ENCODE peak calls at places on chromosomes 4 and X, in five cellular contexts. L is PC-3, V is GM23248, B is lung, Y is K562. X is an unnamed sample.

GRCh38 chr4:7155611-7156071 is 36.7 kb upstream of the SORCS2 start:
- DNase-seq in V (peak; percentile 21), B (no peak), Y (peak; percentile 36), L (no peak), X (no peak)

GRCh38 chrX:129529685-129530281 is 6.5 kb upstream of the SMARCA1 start:
- DNase-seq in L (peak; percentile 19), B (no peak), Y (no peak), V (peak; percentile 14), X (no peak)

GRCh38 chrX:68724531-68725020 is 77.1 kb downstream of the STARD8 start:
- DNase-seq in Y (no peak), L (no peak), B (no peak), V (no peak), X (no peak)

GRCh38 chrX:362351-362750 is 24.4 kb downstream of the PPP2R3B start:
- DNase-seq in V (no peak), L (no peak), B (no peak), Y (no peak), X (no peak)

GRCh38 chr4:55636622-55636999 is 513 bp upstream of the NMU start:
- DNase-seq in B (no peak), Y (no peak), L (no peak), V (no peak), X (no peak)

GRCh38 chr4:100494166-100494565 is 23.7 kb downstream of the EMCN start:
- DNase-seq in L (no peak), Y (no peak), B (no peak), V (peak; percentile 62), X (no peak)

GRCh38 chr4:18524667-18525066 is 503.1 kb upstream of the LCORL start:
- DNase-seq in B (no peak), V (no peak), Y (no peak), L (no peak), X (no peak)

GRCh38 chrX:47169726-47170515 is 23.7 kb upstream of the UBA1 start:
- DNase-seq in V (peak; percentile 53), B (no peak), Y (no peak), L (no peak), X (no peak)

GRCh38 chr4:139018971-139019758 is 3.6 kb downstream of the NOCT start:
- DNase-seq in B (no peak), V (peak; percentile 66), L (no peak), Y (no peak), X (no peak)

GRCh38 chr4:146255874-146256273 is 41.5 kb downstream of the REELD1 start:
- DNase-seq in L (peak; percentile 32), V (peak; percentile 80), Y (no peak), B (no peak), X (no peak)

GRCh38 chr4:23717528-23718248 is 172.2 kb downstream of the PPARGC1A start:
- DNase-seq in V (peak; percentile 52), L (peak; percentile 43), Y (peak; percentile 72), B (no peak), X (no peak)

GRCh38 chrX:19912-20571 is 261.1 kb upstream of the PLCXD1 start:
- DNase-seq in V (peak; percentile 13), Y (peak; percentile 65), L (peak; percentile 0), B (no peak), X (no peak)

GRCh38 chrX:123807825-123808416 is 51.9 kb upstream of the XIAP start:
- DNase-seq in L (no peak), B (no peak), V (peak; percentile 60), Y (peak; percentile 33), X (no peak)

GRCh38 chrX:106928227-106928626 is 8.0 kb downstream of the CLDN2 start:
- DNase-seq in L (no peak), Y (no peak), B (no peak), V (no peak), X (no peak)

GRCh38 chr4:71962622-71963264 is 69.1 kb upstream of the NPFFR2 start:
- DNase-seq in V (no peak), Y (no peak), L (no peak), B (no peak), X (no peak)

GRCh38 chr4:112038861-112039260 is 106.4 kb upstream of the FAM241A start:
- DNase-seq in Y (no peak), B (no peak), L (peak; percentile 38), V (peak; percentile 51), X (no peak)

GRCh38 chr4:147530723-147531122 is 49.8 kb downstream of the EDNRA start:
- DNase-seq in L (no peak), B (no peak), Y (no peak), V (no peak), X (no peak)

GRCh38 chrX:132837126-132837525 is 121.3 kb downstream of the HS6ST2 start:
- DNase-seq in L (peak; percentile 80), B (no peak), V (peak; percentile 11), Y (no peak), X (no peak)

GRCh38 chr4:182062936-182063335 is 180.3 kb upstream of the TENM3 start:
- DNase-seq in V (peak; percentile 45), L (peak; percentile 23), B (no peak), Y (no peak), X (no peak)

GRCh38 chrX:68995780-68996551 is 167.1 kb downstream of the EFNB1 start:
- DNase-seq in Y (no peak), B (no peak), V (no peak), L (no peak), X (no peak)

GRCh38 chr4:7630559-7631287 is 196.0 kb upstream of the PSAPL1 start:
- DNase-seq in V (peak; percentile 95), B (no peak), Y (no peak), L (peak; percentile 94), X (peak; percentile 34)

GRCh38 chrX:920234-920799 is 289.7 kb downstream of the SHOX start:
- DNase-seq in B (peak; percentile 21), V (peak; percentile 39), Y (no peak), L (no peak), X (no peak)

GRCh38 chr4:10158355-10158942 is 41.9 kb upstream of the WDR1 start:
- DNase-seq in V (no peak), B (no peak), Y (no peak), L (peak; percentile 16), X (peak; percentile 59)

GRCh38 chr4:170651786-170652185 is 562.0 kb upstream of the AADAT start:
- DNase-seq in Y (no peak), B (no peak), V (peak; percentile 26), L (peak; percentile 53), X (no peak)

GRCh38 chrX:19789376-19789775 is 98.0 kb downstream of the SH3KBP1 start:
- DNase-seq in B (no peak), V (no peak), L (no peak), Y (no peak), X (no peak)

GRCh38 chr4:158010346-158010745 is 162.5 kb downstream of the GASK1B start:
- DNase-seq in V (no peak), B (no peak), L (no peak), Y (no peak), X (no peak)

GRCh38 chrX:1442724-1443367 is 9.9 kb downstream of the ASMTL start:
- DNase-seq in B (no peak), Y (no peak), L (no peak), V (no peak), X (no peak)

GRCh38 chr4:2087170-2087569 is 28.0 kb downstream of the NAT8L start:
- DNase-seq in Y (no peak), B (no peak), L (peak; percentile 3), V (peak; percentile 51), X (no peak)

GRCh38 chr4:125013891-125014290 is 300.9 kb upstream of the FAT4 start:
- DNase-seq in B (no peak), L (peak; percentile 3), Y (no peak), V (peak; percentile 11), X (no peak)

GRCh38 chr4:142293536-142293935 is 552.6 kb downstream of the INPP4B start:
- DNase-seq in L (peak; percentile 53), Y (no peak), V (no peak), B (no peak), X (no peak)

GRCh38 chr4:184021389-184021788 is 116.3 kb downstream of the STOX2 start:
- DNase-seq in L (peak; percentile 22), Y (no peak), V (no peak), B (no peak), X (no peak)

GRCh38 chr4:16897991-16898827 is at the start of gene LDB2:
- DNase-seq in Y (no peak), V (peak; percentile 83), L (no peak), B (peak; percentile 37), X (no peak)

GRCh38 chrX:41655101-41655500 is 33.7 kb upstream of the GPR34 start:
- DNase-seq in V (no peak), B (no peak), Y (no peak), L (no peak), X (no peak)
- H3K27ac ChIP-seq in V (no peak overlapping the region), B (no peak overlapping the region), Y (no peak overlapping the region), L (peak overlapping the region; percentile 70), X (no peak overlapping the region)

DNA sequence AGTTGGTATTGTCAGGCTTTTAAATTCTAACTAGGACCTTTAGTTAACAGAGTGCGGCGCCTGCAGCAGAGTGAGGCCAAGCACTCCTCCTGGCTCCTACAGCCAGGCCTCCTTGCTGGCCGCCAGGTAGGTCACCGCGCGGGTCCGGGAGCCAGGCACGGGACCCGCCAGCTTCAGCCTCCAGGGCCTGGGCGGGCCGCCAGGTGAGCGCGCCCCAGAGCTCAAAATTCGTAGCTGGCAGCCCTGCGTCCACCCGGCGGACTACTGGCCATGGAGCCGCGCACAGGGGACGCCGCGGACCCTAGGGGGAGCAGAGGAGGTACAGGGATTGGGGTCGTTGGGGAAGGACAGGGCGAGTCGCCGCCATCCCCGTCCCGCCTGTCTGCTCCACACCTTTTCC is at the start of gene MAGIX:
- DNase-seq in B (no peak), L (peak; percentile 30), V (no peak), Y (peak; percentile 31), X (no peak)
- H3K4me3 ChIP-seq in B (peak within 1 kb of the TSS; percentile 11), L (peak within 1 kb of the TSS; percentile 69), V (peak within 1 kb of the TSS; percentile 61), Y (peak within 1 kb of the TSS; percentile 16), X (peak within 1 kb of the TSS; percentile 29)

DNA sequence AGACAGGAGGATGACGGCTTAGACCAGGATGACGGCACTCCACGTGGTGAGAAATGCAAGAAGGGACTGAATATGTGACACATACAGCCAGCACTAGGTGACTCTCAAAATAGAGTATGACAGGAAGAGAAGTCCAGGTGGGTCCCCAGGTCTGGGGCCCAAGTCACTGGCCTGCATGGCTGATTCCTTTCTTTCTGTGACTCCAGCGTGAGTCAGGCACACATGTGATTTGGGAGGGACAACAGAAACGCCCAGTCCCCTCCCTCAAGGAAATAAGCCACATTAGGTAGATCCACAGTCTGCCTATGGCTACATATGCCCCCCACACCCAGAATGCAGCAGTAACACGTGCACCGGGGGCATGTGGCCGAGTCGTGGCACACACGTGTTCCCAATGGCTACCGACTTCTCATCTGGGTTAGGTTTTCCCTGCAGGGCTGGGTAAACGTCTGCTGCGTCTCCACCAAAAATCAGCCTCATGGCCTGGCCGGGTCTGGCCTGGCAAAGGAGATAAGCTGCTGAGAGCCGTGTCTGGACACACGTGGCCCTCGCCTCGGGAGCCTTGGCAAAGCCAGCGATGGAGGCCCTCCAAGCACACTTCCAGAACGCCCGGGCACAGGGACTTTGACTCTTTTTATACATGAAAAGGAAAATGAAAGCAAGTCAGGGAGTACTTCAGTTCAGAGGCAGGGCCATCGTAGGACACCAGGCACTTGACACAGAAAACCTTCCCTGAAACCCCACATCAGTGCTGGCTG is 19.3 kb downstream of the SEL1L3 start:
- DNase-seq in B (peak; percentile 45), Y (no peak), V (peak; percentile 64), L (peak; percentile 53), X (no peak)
- H3K27ac ChIP-seq in B (peak overlapping the region; percentile 79), Y (no peak overlapping the region), V (no peak overlapping the region), L (no peak overlapping the region), X (no peak overlapping the region)

DNA sequence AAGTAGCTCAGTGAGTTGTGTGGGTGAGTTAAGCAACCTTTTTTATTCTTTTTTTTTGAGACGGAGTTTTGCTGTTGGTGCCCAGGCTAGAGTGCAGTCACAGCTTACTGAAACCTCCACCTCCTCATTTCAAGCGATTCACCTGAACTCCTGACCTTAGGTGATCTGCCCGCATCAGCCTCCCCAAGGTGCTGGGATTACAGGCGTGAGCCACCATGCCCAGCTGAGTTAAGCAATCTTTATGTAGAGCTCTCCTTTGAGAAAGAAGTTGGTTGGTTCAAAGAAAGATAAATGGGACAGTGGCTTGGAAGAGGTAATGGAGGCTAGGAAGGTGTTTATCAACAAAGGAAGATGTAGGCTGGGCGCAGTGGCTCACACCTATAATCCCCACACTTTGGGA is 3.2 kb downstream of the MSMO1 start:
- DNase-seq in B (no peak), V (no peak), Y (no peak), L (no peak), X (no peak)
- H3K4me3 ChIP-seq in B (peak overlapping the region; percentile 43), V (no peak overlapping the region), Y (peak overlapping the region; percentile 84), L (no peak overlapping the region), X (no peak overlapping the region)

X was measured in prostate gland.